ENCODE peak calls at places on chromosomes 5 and 9, in eight cellular contexts. One of them, this sample, is unnamed.

GRCh38 chr5:148794729-148795590 is 31.5 kb upstream of the ADRB2 start:
- DNase-seq in nephron progenitor cell: no peak
- DNase-seq in NB4: peak; percentile 95
- DNase-seq in IMR-90: peak; percentile 96
- DNase-seq in HCEC 1CT: no peak
- DNase-seq in T1000: no peak
- DNase-seq in heart right ventricle: no peak
- DNase-seq in NCI-H460: no peak
- DNase-seq in this sample: no peak

GRCh38 chr5:113081881-113082546 is 105.4 kb downstream of the DCP2 start:
- DNase-seq in nephron progenitor cell: no peak
- DNase-seq in NB4: no peak
- DNase-seq in IMR-90: peak; percentile 80
- DNase-seq in HCEC 1CT: peak; percentile 84
- DNase-seq in T1000: peak; percentile 13
- DNase-seq in heart right ventricle: no peak
- DNase-seq in NCI-H460: no peak
- DNase-seq in this sample: peak; percentile 19

GRCh38 chr9:115910899-115911298 is 242.7 kb upstream of the PAPPA start:
- DNase-seq in nephron progenitor cell: no peak
- DNase-seq in NB4: no peak
- DNase-seq in IMR-90: no peak
- DNase-seq in HCEC 1CT: no peak
- DNase-seq in T1000: no peak
- DNase-seq in heart right ventricle: no peak
- DNase-seq in NCI-H460: no peak
- DNase-seq in this sample: no peak

GRCh38 chr5:134568761-134569725 is 43.6 kb downstream of the JADE2 start:
- DNase-seq in nephron progenitor cell: peak; percentile 68
- DNase-seq in NB4: no peak
- DNase-seq in IMR-90: peak; percentile 24
- DNase-seq in HCEC 1CT: peak; percentile 67
- DNase-seq in T1000: no peak
- DNase-seq in heart right ventricle: peak; percentile 86
- DNase-seq in NCI-H460: peak; percentile 33
- DNase-seq in this sample: no peak

GRCh38 chr9:18358325-18358724 is 115.6 kb upstream of the ADAMTSL1 start:
- DNase-seq in nephron progenitor cell: no peak
- DNase-seq in NB4: no peak
- DNase-seq in IMR-90: peak; percentile 13
- DNase-seq in HCEC 1CT: peak; percentile 17
- DNase-seq in T1000: no peak
- DNase-seq in heart right ventricle: no peak
- DNase-seq in NCI-H460: no peak
- DNase-seq in this sample: peak; percentile 12

GRCh38 chr9:37062331-37062730 is 28.3 kb upstream of the PAX5 start:
- DNase-seq in nephron progenitor cell: no peak
- DNase-seq in NB4: peak; percentile 63
- DNase-seq in IMR-90: no peak
- DNase-seq in HCEC 1CT: no peak
- DNase-seq in T1000: no peak
- DNase-seq in heart right ventricle: no peak
- DNase-seq in NCI-H460: no peak
- DNase-seq in this sample: no peak

GRCh38 chr5:15014809-15015208 is 143.2 kb upstream of the ANKH start:
- DNase-seq in nephron progenitor cell: no peak
- DNase-seq in NB4: no peak
- DNase-seq in IMR-90: peak; percentile 38
- DNase-seq in HCEC 1CT: peak; percentile 38
- DNase-seq in T1000: no peak
- DNase-seq in heart right ventricle: no peak
- DNase-seq in NCI-H460: no peak
- DNase-seq in this sample: no peak

GRCh38 chr9:101478906-101479305 is 43.3 kb upstream of the ALDOB start:
- DNase-seq in nephron progenitor cell: no peak
- DNase-seq in NB4: peak; percentile 4
- DNase-seq in IMR-90: no peak
- DNase-seq in HCEC 1CT: no peak
- DNase-seq in T1000: no peak
- DNase-seq in heart right ventricle: no peak
- DNase-seq in NCI-H460: no peak
- DNase-seq in this sample: no peak

GRCh38 chr9:106655966-106656365 is 207.0 kb upstream of the ZNF462 start:
- DNase-seq in nephron progenitor cell: no peak
- DNase-seq in NB4: no peak
- DNase-seq in IMR-90: no peak
- DNase-seq in HCEC 1CT: no peak
- DNase-seq in T1000: no peak
- DNase-seq in heart right ventricle: no peak
- DNase-seq in NCI-H460: no peak
- DNase-seq in this sample: no peak

GRCh38 chr9:133144142-133144886 is 19.4 kb downstream of the GBGT1 start:
- DNase-seq in nephron progenitor cell: peak; percentile 89
- DNase-seq in NB4: peak; percentile 81
- DNase-seq in IMR-90: peak; percentile 51
- DNase-seq in HCEC 1CT: peak; percentile 68
- DNase-seq in T1000: peak; percentile 71
- DNase-seq in heart right ventricle: peak; percentile 83
- DNase-seq in NCI-H460: peak; percentile 62
- DNase-seq in this sample: peak; percentile 77

GRCh38 chr9:113935677-113936380 is 59.7 kb downstream of the ZNF618 start:
- DNase-seq in nephron progenitor cell: no peak
- DNase-seq in NB4: no peak
- DNase-seq in IMR-90: no peak
- DNase-seq in HCEC 1CT: no peak
- DNase-seq in T1000: no peak
- DNase-seq in heart right ventricle: no peak
- DNase-seq in NCI-H460: no peak
- DNase-seq in this sample: no peak

GRCh38 chr5:149724884-149725283 is 5.2 kb upstream of the PPARGC1B start:
- DNase-seq in nephron progenitor cell: no peak
- DNase-seq in NB4: no peak
- DNase-seq in IMR-90: no peak
- DNase-seq in HCEC 1CT: no peak
- DNase-seq in T1000: no peak
- DNase-seq in heart right ventricle: no peak
- DNase-seq in NCI-H460: no peak
- DNase-seq in this sample: no peak

GRCh38 chr9:5790923-5791322 is 42.0 kb downstream of the ERMP1 start:
- DNase-seq in nephron progenitor cell: no peak
- DNase-seq in NB4: peak; percentile 49
- DNase-seq in IMR-90: no peak
- DNase-seq in HCEC 1CT: no peak
- DNase-seq in T1000: no peak
- DNase-seq in heart right ventricle: no peak
- DNase-seq in NCI-H460: no peak
- DNase-seq in this sample: no peak

GRCh38 chr5:79842006-79842881 is 148.8 kb downstream of the MTX3 start:
- DNase-seq in nephron progenitor cell: no peak
- DNase-seq in NB4: no peak
- DNase-seq in IMR-90: no peak
- DNase-seq in HCEC 1CT: no peak
- DNase-seq in T1000: no peak
- DNase-seq in heart right ventricle: no peak
- DNase-seq in NCI-H460: no peak
- DNase-seq in this sample: no peak

GRCh38 chr5:113693205-113693553 is 179.7 kb downstream of the YTHDC2 start:
- DNase-seq in nephron progenitor cell: peak; percentile 51
- DNase-seq in NB4: no peak
- DNase-seq in IMR-90: no peak
- DNase-seq in HCEC 1CT: no peak
- DNase-seq in T1000: no peak
- DNase-seq in heart right ventricle: peak; percentile 13
- DNase-seq in NCI-H460: no peak
- DNase-seq in this sample: no peak

GRCh38 chr5:140785905-140786686 is at the start of gene PCDHA1:
- DNase-seq in nephron progenitor cell: no peak
- DNase-seq in NB4: peak; percentile 72
- DNase-seq in IMR-90: no peak
- DNase-seq in HCEC 1CT: no peak
- DNase-seq in T1000: no peak
- DNase-seq in heart right ventricle: no peak
- DNase-seq in NCI-H460: no peak
- DNase-seq in this sample: peak; percentile 57

GRCh38 chr5:8729437-8729836 is 816.4 kb downstream of the SEMA5A start:
- DNase-seq in nephron progenitor cell: no peak
- DNase-seq in NB4: no peak
- DNase-seq in IMR-90: peak; percentile 68
- DNase-seq in HCEC 1CT: peak; percentile 67
- DNase-seq in T1000: no peak
- DNase-seq in heart right ventricle: no peak
- DNase-seq in NCI-H460: no peak
- DNase-seq in this sample: no peak

GRCh38 chr5:174935854-174936474 is 211.6 kb downstream of the MSX2 start:
- DNase-seq in nephron progenitor cell: peak; percentile 83
- DNase-seq in NB4: peak; percentile 37
- DNase-seq in IMR-90: peak; percentile 30
- DNase-seq in HCEC 1CT: peak; percentile 16
- DNase-seq in T1000: peak; percentile 12
- DNase-seq in heart right ventricle: peak; percentile 54
- DNase-seq in NCI-H460: peak; percentile 49
- DNase-seq in this sample: peak; percentile 30